ENCODE peak calls at places on chromosomes 6 and 20, in six cellular contexts. C is NCI-H748 treated with DMSO at 0.1 percent for 48 hours; I is left ventricle myocardium superior; J is fibroblast of mammary gland; X is activated naive CD4-positive, alpha-beta T cell treated with anti-CD3 and anti-CD28 coated beads, Interleukin-2, amount 10 ng/mL, durations not matched to agents 7 days and 5 days; T is activated T-cell treated with anti-CD3 and anti-CD28 coated beads for 1 hour. E is an unnamed sample.

GRCh38 chr6:26017567-26017966 is 55.0 kb downstream of the TRIM38 start:
- DNase-seq in C (no peak), I (peak; percentile 80), J (peak; percentile 94), X (peak; percentile 84), T (peak; percentile 45), E (peak; percentile 77)

GRCh38 chr6:12576389-12576788 is 140.2 kb upstream of the PHACTR1 start:
- DNase-seq in C (no peak), I (no peak), J (peak; percentile 38), X (no peak), T (no peak), E (no peak)

GRCh38 chr6:164911151-164911550 is 398.3 kb downstream of the C6orf118 start:
- DNase-seq in C (no peak), I (no peak), J (no peak), X (no peak), T (no peak), E (no peak)

GRCh38 chr6:100455230-100456124 is 9.2 kb downstream of the SIM1 start:
- DNase-seq in C (peak; percentile 51), I (no peak), J (no peak), X (no peak), T (no peak), E (peak; percentile 85)

GRCh38 chr20:50932016-50932338 is 740 bp upstream of the ADNP start:
- DNase-seq in C (no peak), I (no peak), J (no peak), X (no peak), T (no peak), E (no peak)

GRCh38 chr6:150138638-150139037 is 4.2 kb upstream of the PPP1R14C start:
- DNase-seq in C (no peak), I (no peak), J (no peak), X (no peak), T (no peak), E (no peak)

GRCh38 chr6:35294308-35294945 is 3.2 kb upstream of the DEF6 start:
- DNase-seq in C (peak; percentile 82), I (peak; percentile 46), J (peak; percentile 28), X (peak; percentile 68), T (peak; percentile 30), E (peak; percentile 85)

GRCh38 chr20:43666376-43667328 is at the start of gene MYBL2:
- DNase-seq in C (peak; percentile 29), I (peak; percentile 51), J (peak; percentile 46), X (peak; percentile 83), T (peak; percentile 56), E (peak; percentile 94)

GRCh38 chr6:157879034-157879872 is 56.2 kb downstream of the SNX9 start:
- DNase-seq in C (no peak), I (no peak), J (no peak), X (no peak), T (no peak), E (no peak)

GRCh38 chr6:15386756-15387112 is 140.9 kb downstream of the JARID2 start:
- DNase-seq in C (no peak), I (no peak), J (no peak), X (no peak), T (no peak), E (no peak)

GRCh38 chr6:107786709-107787588 is 37.2 kb downstream of the SCML4 start:
- DNase-seq in C (no peak), I (no peak), J (no peak), X (peak; percentile 77), T (peak; percentile 24), E (peak; percentile 27)

GRCh38 chr6:151059612-151060095 is 180.1 kb upstream of the AKAP12 start:
- DNase-seq in C (no peak), I (no peak), J (peak; percentile 61), X (no peak), T (no peak), E (no peak)

GRCh38 chr6:165365371-165365770 is 56.0 kb upstream of the C6orf118 start:
- DNase-seq in C (no peak), I (no peak), J (no peak), X (no peak), T (no peak), E (no peak)